ENCODE peak calls at places on chromosome X, in five cellular contexts. N is H9; S is tibial artery; B is activated CD4-positive, CD25-positive, alpha-beta regulatory T cell; V is stimulated activated CD4-positive, alpha-beta T cell treated with anti-CD3 and anti-CD28 coated beads, Interleukin-4, amount 100 ng/mL, for 4 hours. M is an unnamed sample.

GRCh38 chrX:92247076-92247475 is 467.9 kb downstream of the PCDH11X start:
- DNase-seq in N (no peak), S (no peak), B (no peak), V (no peak), M (no peak)

GRCh38 chrX:40538391-40538790 is 42.4 kb upstream of the ATP6AP2 start:
- DNase-seq in N (no peak), S (no peak), B (no peak), V (no peak), M (no peak)

GRCh38 chrX:43357741-43358140 is 298.4 kb upstream of the MAOA start:
- DNase-seq in N (no peak), S (no peak), B (no peak), V (no peak), M (no peak)

GRCh38 chrX:55007633-55008032 is 7.5 kb downstream of the APEX2 start:
- DNase-seq in N (no peak), S (no peak), B (no peak), V (no peak), M (no peak)

GRCh38 chrX:52220936-52221335 is 36.2 kb downstream of the MAGED4 start:
- DNase-seq in N (no peak), S (no peak), B (no peak), V (no peak), M (no peak)

GRCh38 chrX:142043196-142043595 is 139.5 kb downstream of the MAGEC1 start:
- DNase-seq in N (no peak), S (no peak), B (no peak), V (no peak), M (no peak)

GRCh38 chrX:35015627-35016026 is 73.0 kb downstream of the FAM47B start:
- DNase-seq in N (no peak), S (no peak), B (no peak), V (no peak), M (no peak)

GRCh38 chrX:108173874-108174273 is 82.3 kb downstream of the ATG4A start:
- DNase-seq in N (no peak), S (no peak), B (no peak), V (no peak), M (no peak)

GRCh38 chrX:118254611-118255010 is 91.3 kb upstream of the WDR44 start:
- DNase-seq in N (peak; percentile 31), S (no peak), B (no peak), V (no peak), M (no peak)

GRCh38 chrX:129842510-129843208 is 1.0 kb downstream of the ZDHHC9 start:
- DNase-seq in N (no peak), S (peak; percentile 68), B (no peak), V (no peak), M (no peak)

GRCh38 chrX:132615396-132616131 is 126.7 kb upstream of the MBNL3 start:
- DNase-seq in N (peak; percentile 57), S (no peak), B (peak; percentile 4), V (peak; percentile 1), M (no peak)

GRCh38 chrX:15310117-15310516 is 5.3 kb downstream of the ASB11 start:
- DNase-seq in N (no peak), S (no peak), B (no peak), V (no peak), M (no peak)